ENCODE peak calls at places on chromosomes 6 and 20, in seven cellular contexts. E is foreskin fibroblast, I is epithelial cell of esophagus, L is psoas muscle, U is GM12865, G is astrocyte, O is choroid plexus epithelial cell. D is an unnamed sample.

GRCh38 chr20:40663991-40664880 is 24.8 kb downstream of the MAFB start:
- DNase-seq in G (no peak), O (no peak), L (no peak), U (no peak), E (no peak), I (no peak), D (no peak)

GRCh38 chr6:32666420-32667300 is at the start of gene HLA-DQB1:
- DNase-seq in G (no peak), L (no peak), O (peak; percentile 30), I (peak; percentile 70), U (peak; percentile 95), E (no peak), D (no peak)

GRCh38 chr20:34283844-34284243 is 19.3 kb downstream of the AHCY start:
- DNase-seq in I (no peak), G (no peak), E (no peak), L (no peak), O (no peak), U (no peak), D (no peak)

GRCh38 chr6:129370268-129370916 is 339.6 kb downstream of the ARHGAP18 start:
- DNase-seq in I (peak; percentile 47), G (peak; percentile 30), U (peak; percentile 34), L (no peak), E (peak; percentile 37), O (peak; percentile 75), D (peak; percentile 70)

GRCh38 chr6:53539561-53539960 is 5.3 kb downstream of the GCLC start:
- DNase-seq in G (no peak), L (no peak), O (no peak), U (no peak), E (no peak), I (no peak), D (no peak)

GRCh38 chr20:49668181-49668877 is 45.3 kb downstream of the B4GALT5 start:
- DNase-seq in U (peak; percentile 96), E (no peak), O (no peak), I (no peak), G (no peak), L (no peak), D (no peak)

GRCh38 chr6:68976260-68976659 is 341.2 kb downstream of the ADGRB3 start:
- DNase-seq in O (no peak), L (no peak), G (no peak), I (no peak), E (no peak), U (peak; percentile 5), D (no peak)

GRCh38 chr6:170162771-170163404 is 128.0 kb downstream of the DLL1 start:
- DNase-seq in G (no peak), L (no peak), U (no peak), O (no peak), E (no peak), I (no peak), D (no peak)

GRCh38 chr6:136734977-136735376 is 57.3 kb downstream of the MAP3K5 start:
- DNase-seq in E (no peak), U (no peak), L (no peak), O (no peak), I (no peak), G (no peak), D (no peak)

GRCh38 chr6:113570176-113570575 is 287.0 kb upstream of the MARCKS start:
- DNase-seq in O (no peak), E (no peak), U (no peak), L (no peak), I (no peak), G (no peak), D (no peak)

GRCh38 chr20:64192406-64192805 is 28.2 kb downstream of the MYT1 start:
- DNase-seq in I (no peak), E (no peak), O (no peak), G (no peak), U (no peak), L (no peak), D (no peak)

GRCh38 chr6:136067731-136068341 is 182.3 kb downstream of the MTFR2 start:
- DNase-seq in I (peak; percentile 88), U (no peak), O (peak; percentile 77), G (peak; percentile 78), E (no peak), L (no peak), D (no peak)

GRCh38 chr20:4710106-4710475 is 11.6 kb upstream of the PRND start:
- DNase-seq in I (no peak), U (no peak), L (no peak), G (no peak), O (no peak), E (no peak), D (no peak)

GRCh38 chr20:50574586-50574985 is 64.4 kb downstream of the PTPN1 start:
- DNase-seq in I (no peak), O (no peak), L (no peak), G (no peak), U (no peak), E (no peak), D (no peak)

GRCh38 chr20:44207066-44207723 is 3.4 kb downstream of the OSER1 start:
- DNase-seq in O (peak; percentile 35), E (no peak), L (no peak), G (no peak), I (no peak), U (peak; percentile 20), D (no peak)

GRCh38 chr20:41405436-41405835 is 38.8 kb upstream of the EMILIN3 start:
- DNase-seq in L (peak; percentile 65), E (no peak), I (no peak), U (no peak), G (no peak), O (no peak), D (no peak)

GRCh38 chr6:136351518-136352106 is 62.0 kb upstream of the BCLAF1 start:
- DNase-seq in L (no peak), U (no peak), O (peak; percentile 21), G (no peak), E (no peak), I (no peak), D (no peak)

GRCh38 chr6:51218181-51218580 is 399.5 kb downstream of the TFAP2B start:
- DNase-seq in I (no peak), O (no peak), E (no peak), U (no peak), G (no peak), L (no peak), D (no peak)

GRCh38 chr6:39706819-39707218 is 18.4 kb downstream of the KIF6 start:
- DNase-seq in G (no peak), E (no peak), I (no peak), L (no peak), U (no peak), O (no peak), D (no peak)

GRCh38 chr6:36858407-36858981 is 16.1 kb downstream of the PPIL1 start:
- DNase-seq in E (no peak), O (peak; percentile 77), L (peak; percentile 37), G (peak; percentile 80), I (no peak), U (no peak), D (no peak)
- H3K4me3 ChIP-seq in E (no peak overlapping the region), O (no peak overlapping the region), L (no peak overlapping the region), G (no peak overlapping the region), I (no peak overlapping the region), U (no peak overlapping the region), D (no peak overlapping the region)

DNA sequence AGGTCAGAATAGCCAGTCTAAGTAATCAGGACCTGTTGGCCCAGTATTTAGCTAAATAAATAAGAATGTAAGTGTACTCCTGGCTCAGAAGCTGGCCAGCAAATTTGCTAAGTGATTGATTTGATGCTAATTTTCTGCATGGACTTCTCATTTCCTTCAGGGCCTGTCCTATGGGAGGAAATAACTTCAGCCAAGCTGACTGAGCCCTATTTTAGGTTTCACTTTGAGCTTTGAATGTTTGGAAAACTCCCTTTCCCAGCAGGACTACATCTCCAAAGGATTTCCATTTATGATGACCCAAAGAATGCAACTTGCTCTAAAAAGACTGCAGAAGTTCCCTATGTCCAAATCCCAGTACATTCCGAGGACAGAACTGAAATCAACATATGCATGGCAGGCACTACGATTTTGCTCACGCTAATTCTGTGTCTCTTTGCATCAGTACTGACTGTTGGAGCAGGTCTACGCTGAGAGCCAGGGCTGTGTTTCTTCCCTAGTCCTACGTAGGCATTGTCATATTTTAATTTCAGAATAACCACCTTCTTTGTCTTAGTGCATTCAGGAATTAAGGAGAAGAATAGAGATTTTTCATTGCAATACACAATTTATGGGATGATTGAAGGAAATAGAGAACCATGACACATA is 441.4 kb upstream of the PLCB4 start:
- DNase-seq in I (no peak), E (no peak), L (no peak), O (no peak), G (no peak), U (no peak), D (no peak)
- H3K4me3 ChIP-seq in I (no peak overlapping the region), E (peak overlapping the region; percentile 21), L (peak overlapping the region; percentile 39), O (peak overlapping the region; percentile 41), G (no peak overlapping the region), U (no peak overlapping the region), D (peak overlapping the region; percentile 22)

GRCh38 chr6:20879526-20879925 is 345.3 kb downstream of the CDKAL1 start:
- DNase-seq in O (peak; percentile 58), G (no peak), I (no peak), U (no peak), E (no peak), L (no peak), D (no peak)

GRCh38 chr6:20875369-20875963 is 341.2 kb downstream of the CDKAL1 start:
- DNase-seq in L (no peak), G (peak; percentile 30), E (peak; percentile 27), U (peak; percentile 26), I (peak; percentile 53), O (peak; percentile 83), D (peak; percentile 62)

GRCh38 chr6:20879121-20879520 is 344.9 kb downstream of the CDKAL1 start:
- DNase-seq in U (peak; percentile 50), O (no peak), I (no peak), L (no peak), E (no peak), G (no peak), D (no peak)

GRCh38 chr6:20876016-20876415 is 341.8 kb downstream of the CDKAL1 start:
- DNase-seq in L (no peak), O (peak; percentile 88), I (no peak), U (peak; percentile 11), E (peak; percentile 72), G (peak; percentile 79), D (peak; percentile 70)

DNA sequence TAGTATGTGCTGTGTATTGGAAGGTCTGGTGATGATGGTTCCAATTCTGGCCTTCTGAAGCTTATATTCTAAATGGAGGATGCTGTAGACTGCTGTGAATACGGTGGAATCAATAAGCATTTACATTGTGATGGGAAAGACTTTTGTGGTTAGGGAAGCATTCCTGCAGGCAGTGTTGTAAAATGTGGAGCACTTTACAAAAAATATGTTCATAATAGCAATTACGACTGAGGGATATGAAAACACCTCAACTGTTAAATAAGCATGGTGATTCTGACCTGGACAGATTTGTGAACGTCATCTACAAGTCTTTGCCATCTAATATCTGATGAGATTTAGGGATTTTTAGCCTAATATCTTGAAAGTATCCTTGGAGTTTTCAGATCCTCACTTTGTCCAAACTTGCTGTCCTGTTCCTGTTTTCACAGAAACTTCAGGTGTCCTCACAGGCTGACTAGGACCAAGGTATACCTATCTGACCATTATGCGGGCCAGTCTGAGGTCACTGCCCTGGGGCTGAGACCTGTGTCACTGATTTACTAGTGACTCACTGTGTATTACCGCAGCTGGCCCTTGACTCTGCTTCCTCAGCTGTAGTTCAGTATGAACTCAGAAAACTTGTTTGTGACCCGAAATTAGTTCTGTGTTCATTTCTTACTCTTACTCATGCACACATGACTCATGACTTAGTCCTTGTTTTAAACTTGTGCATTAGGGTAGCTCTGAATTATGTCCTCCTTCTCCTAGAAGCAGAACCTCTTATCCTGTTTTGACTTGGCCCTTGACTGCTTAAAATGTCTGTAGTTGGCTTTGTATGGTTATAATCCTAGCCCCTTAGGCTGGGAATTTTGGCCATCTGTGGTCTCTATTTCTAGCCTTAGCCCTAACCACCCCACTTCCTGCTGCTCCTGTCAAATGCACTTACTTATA is 343.0 kb downstream of the CDKAL1 start:
- DNase-seq in U (peak; percentile 90), L (peak; percentile 36), E (peak; percentile 91), G (peak; percentile 97), I (peak; percentile 95), O (peak; percentile 96), D (peak; percentile 90)
- H3K4me3 ChIP-seq in U (no peak overlapping the region), L (no peak overlapping the region), E (no peak overlapping the region), G (peak overlapping the region; percentile 27), I (no peak overlapping the region), O (no peak overlapping the region), D (no peak overlapping the region)

GRCh38 chr6:79158856-79159516 is 75.5 kb downstream of the HMGN3 start:
- DNase-seq in O (no peak), I (peak; percentile 23), G (peak; percentile 35), U (no peak), E (no peak), L (no peak), D (no peak)
- H3K4me3 ChIP-seq in O (no peak overlapping the region), I (no peak overlapping the region), G (no peak overlapping the region), U (no peak overlapping the region), E (no peak overlapping the region), L (no peak overlapping the region), D (no peak overlapping the region)

D was measured in brain microvascular endothelial cell.